ENCODE peak calls at places on chromosomes 16 and 17, in seven cellular contexts. H is substantia nigra; L is effector memory CD4-positive, alpha-beta T cell; A is heart right ventricle; Y is naive thymus-derived CD4-positive, alpha-beta T cell; J is GM23248; P is neural progenitor cell. U is an unnamed sample.

GRCh38 chr16:51524555-51525373 is 373.7 kb upstream of the SALL1 start:
- DNase-seq in J (peak), A (no peak), H (peak), Y (no peak), L (no peak), P (no peak), U (no peak)

GRCh38 chr16:4891886-4892216 is 44.6 kb downstream of the UBN1 start:
- DNase-seq in H (no peak), A (no peak), P (no peak), L (no peak), Y (no peak), J (peak), U (no peak)

GRCh38 chr16:52070341-52071057 is 476.4 kb downstream of the TOX3 start:
- DNase-seq in J (no peak), H (no peak), Y (no peak), A (no peak), L (no peak), P (no peak), U (no peak)

GRCh38 chr17:78899361-78900260 is 3.4 kb downstream of the CEP295NL start:
- DNase-seq in J (peak), H (peak), A (peak), Y (no peak), P (peak), L (no peak), U (no peak)

GRCh38 chr17:1653735-1654134 is 4.1 kb upstream of the RILP start:
- DNase-seq in Y (no peak), L (no peak), P (no peak), J (no peak), A (no peak), H (no peak), U (no peak)

GRCh38 chr17:79799174-79799537 is 2.3 kb upstream of the CBX8 start:
- DNase-seq in L (no peak), P (peak), Y (no peak), H (no peak), A (no peak), J (no peak), U (no peak)

GRCh38 chr16:14125030-14125681 is 54.0 kb downstream of the MRTFB start:
- DNase-seq in H (no peak), Y (no peak), J (no peak), A (no peak), L (no peak), P (peak), U (no peak)

GRCh38 chr16:1010815-1011214 is 29.2 kb downstream of the SOX8 start:
- DNase-seq in P (no peak), A (no peak), J (no peak), Y (no peak), H (no peak), L (no peak), U (no peak)

GRCh38 chr17:49703557-49704277 is 4.0 kb downstream of the SLC35B1 start:
- DNase-seq in P (peak), H (peak), A (no peak), J (peak), L (no peak), Y (peak), U (no peak)

GRCh38 chr16:58306327-58306726 is 11.5 kb upstream of the PRSS54 start:
- DNase-seq in A (no peak), J (peak), H (no peak), Y (peak), P (no peak), L (no peak), U (no peak)

GRCh38 chr16:9139965-9140364 is 48.5 kb downstream of the HAPSTR1 start:
- DNase-seq in Y (no peak), H (no peak), A (no peak), L (no peak), J (peak), P (peak), U (no peak)

GRCh38 chr16:47905771-47906170 is 250.0 kb downstream of the ABCC12 start:
- DNase-seq in H (no peak), L (no peak), J (peak), A (no peak), P (no peak), Y (no peak), U (no peak)

GRCh38 chr16:81654346-81654745 is 124.7 kb upstream of the PLCG2 start:
- DNase-seq in Y (no peak), P (no peak), A (no peak), L (no peak), J (peak), H (no peak), U (no peak)

GRCh38 chr16:67391424-67392300 is 1.6 kb downstream of the TPPP3 start:
- DNase-seq in A (peak), L (no peak), J (peak), P (no peak), Y (no peak), H (peak), U (peak)

GRCh38 chr16:67392301-67393059 is 818 bp downstream of the TPPP3 start:
- DNase-seq in L (no peak), H (no peak), A (no peak), J (no peak), Y (no peak), P (no peak), U (no peak)

GRCh38 chr16:67389911-67390815 is 3.1 kb downstream of the TPPP3 start:
- DNase-seq in L (no peak), P (no peak), Y (no peak), J (no peak), H (peak), A (peak), U (peak)

GRCh38 chr16:67388591-67388990 is 4.7 kb downstream of the TPPP3 start:
- DNase-seq in P (no peak), L (no peak), J (no peak), A (no peak), H (no peak), Y (no peak), U (no peak)

GRCh38 chr16:67390816-67391423 is 2.4 kb downstream of the TPPP3 start:
- DNase-seq in Y (no peak), P (no peak), L (no peak), A (no peak), J (no peak), H (no peak), U (peak)
- H3K27ac ChIP-seq in Y (no peak), P (no peak), L (no peak), A (no peak), J (no peak), H (peak), U (peak)

GRCh38 chr17:42422412-42422957 is 571 bp downstream of the CAVIN1 start:
- DNase-seq in L (no peak), H (no peak), J (peak), P (peak), Y (peak), A (peak), U (no peak)
- H3K27ac ChIP-seq in L (no peak), H (peak), J (peak), P (no peak), Y (no peak), A (peak), U (peak)

DNA sequence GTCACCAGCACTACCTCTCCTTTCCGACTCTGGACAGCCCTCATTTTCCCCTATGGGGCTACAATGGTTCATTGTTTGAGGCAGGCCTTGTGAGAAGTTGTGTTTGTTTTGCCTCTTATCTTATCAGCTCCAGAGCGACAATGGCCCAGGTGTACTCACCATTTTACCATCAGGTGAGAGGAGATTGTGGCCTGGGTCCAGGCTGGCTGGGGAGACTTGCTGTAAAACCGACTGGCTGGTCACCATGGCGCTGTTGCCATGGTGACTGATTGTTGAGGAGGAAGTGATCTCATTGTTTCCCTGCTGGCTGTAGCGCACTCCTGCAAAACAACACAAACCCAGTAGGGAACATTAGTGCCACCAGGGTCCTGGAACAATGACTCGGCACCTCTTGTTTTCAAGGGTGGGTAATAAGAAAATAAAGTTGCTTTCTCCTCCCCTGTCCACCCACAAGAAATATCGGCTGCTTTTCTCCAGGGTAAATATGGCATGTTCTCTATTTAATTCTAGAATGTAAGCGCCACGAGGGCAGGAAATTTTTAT is 34.4 kb downstream of the HNF1B start:
- DNase-seq in A (no peak), L (no peak), P (peak), J (peak), H (no peak), Y (no peak), U (no peak)
- H3K27ac ChIP-seq in A (no peak), L (no peak), P (no peak), J (no peak), H (no peak), Y (no peak), U (no peak)

GRCh38 chr16:68296291-68296690 is 14.5 kb downstream of the SLC7A6OS start:
- DNase-seq in H (no peak), J (no peak), P (no peak), L (no peak), A (peak), Y (no peak), U (no peak)
- H3K27ac ChIP-seq in H (no peak), J (no peak), P (no peak), L (no peak), A (peak), Y (peak), U (no peak)

DNA sequence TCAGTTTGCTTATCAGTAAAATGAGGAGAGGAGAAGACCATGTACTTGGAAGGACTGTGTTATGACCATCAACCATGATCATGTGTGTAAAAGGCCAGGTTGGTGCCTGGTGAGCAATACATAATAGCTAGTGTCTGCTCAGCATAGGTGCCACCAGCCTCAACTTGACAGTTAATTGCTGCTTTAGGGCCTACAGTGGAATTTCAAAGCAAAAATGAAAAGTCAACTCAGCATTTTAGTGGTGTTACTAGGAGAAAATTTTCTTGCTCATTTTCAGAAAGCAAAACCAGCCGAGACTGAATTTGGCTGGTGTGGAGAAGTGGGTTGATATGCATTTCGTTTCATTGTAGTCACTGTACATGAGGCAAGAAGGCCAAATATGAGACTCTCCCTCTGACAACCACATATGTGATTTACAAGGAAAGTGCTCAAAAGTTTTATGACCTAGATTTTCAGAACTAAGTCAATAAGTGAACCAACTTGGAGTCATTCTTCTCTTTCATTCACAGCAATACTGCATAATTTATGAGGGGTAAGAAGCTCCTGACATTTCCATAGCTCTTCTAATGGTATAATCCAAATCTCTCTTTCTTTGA is 53.9 kb downstream of the DUSP14 start:
- DNase-seq in L (no peak), A (no peak), Y (no peak), P (no peak), J (no peak), H (no peak), U (no peak)
- H3K27ac ChIP-seq in L (no peak), A (no peak), Y (no peak), P (no peak), J (no peak), H (no peak), U (no peak)

DNA sequence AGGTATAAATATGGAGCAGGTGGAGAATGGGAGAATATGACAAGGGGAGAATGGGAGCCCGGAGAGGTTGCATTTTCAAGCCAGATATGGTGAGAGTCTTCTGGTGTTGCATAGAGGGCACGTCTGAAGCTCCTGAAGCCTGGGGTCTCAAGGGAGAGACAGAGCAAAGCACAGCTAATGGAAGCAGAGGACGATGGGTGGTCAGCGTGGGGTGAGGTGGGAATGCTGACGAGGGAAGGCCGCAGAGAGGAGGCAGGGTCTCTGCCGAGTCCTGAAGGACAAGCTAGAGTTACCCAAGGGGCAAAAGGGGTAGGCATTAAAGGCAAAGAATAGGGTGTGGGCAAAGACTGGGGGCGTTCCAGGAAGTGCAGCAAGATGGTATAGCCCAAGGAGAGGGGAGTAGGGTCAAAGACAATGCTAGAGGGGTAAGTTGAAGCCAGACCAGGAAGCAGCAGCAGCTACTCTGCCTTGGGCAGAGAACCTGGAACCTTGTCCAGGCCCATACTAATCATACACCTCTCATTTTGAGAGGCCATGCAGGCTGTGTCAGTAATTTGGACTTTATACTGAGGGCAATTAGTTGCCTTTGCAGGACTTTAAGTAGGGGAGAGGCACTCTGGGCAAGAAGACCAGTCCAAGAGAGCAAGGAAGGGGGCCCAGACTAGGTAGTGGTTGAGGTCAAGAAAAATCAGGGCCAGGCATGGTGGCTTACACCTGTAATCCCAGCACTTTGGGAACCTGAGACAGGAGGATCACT is 2.7 kb downstream of the OTOP3 start:
- DNase-seq in A (no peak), Y (no peak), P (no peak), H (no peak), J (no peak), L (no peak), U (no peak)
- H3K27ac ChIP-seq in A (no peak), Y (no peak), P (no peak), H (no peak), J (no peak), L (no peak), U (no peak)

DNA sequence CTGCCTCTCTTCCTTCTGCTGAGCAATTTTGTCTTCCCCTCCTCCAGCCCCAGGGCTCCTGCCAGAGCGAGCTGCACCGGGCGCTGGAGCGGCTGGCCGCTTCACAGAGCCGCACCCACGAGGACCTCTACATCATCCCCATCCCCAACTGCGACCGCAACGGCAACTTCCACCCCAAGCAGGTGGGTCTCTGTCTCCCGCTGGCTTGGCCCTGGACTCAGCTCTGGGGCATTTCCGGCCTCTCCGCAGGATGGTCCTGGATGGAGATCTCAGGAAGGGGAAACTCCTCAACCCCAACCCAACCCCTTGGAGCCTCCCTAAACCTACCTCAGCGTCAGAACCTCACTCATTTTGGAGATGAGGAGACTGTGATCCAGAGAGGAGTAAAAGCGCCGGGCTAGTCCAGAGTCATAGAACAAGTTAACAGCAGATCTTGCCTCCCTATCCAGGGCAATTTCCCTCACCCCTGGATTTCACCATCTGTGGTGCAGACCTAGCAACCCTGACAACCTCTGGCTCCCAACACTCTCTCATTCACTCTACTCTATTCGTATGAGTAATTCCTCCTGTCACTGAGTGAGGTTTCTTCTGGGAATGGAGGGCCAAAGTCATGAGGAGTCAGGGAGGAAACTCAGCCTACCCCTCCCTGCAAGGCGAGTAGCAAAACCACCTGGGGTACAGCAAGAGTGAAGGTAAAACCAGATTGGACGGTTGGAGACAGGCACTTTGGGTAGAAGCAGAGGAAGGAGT is 10.8 kb downstream of the IGFBP4 start:
- DNase-seq in L (no peak), Y (no peak), P (no peak), H (no peak), A (no peak), J (peak), U (no peak)
- H3K27ac ChIP-seq in L (no peak), Y (no peak), P (no peak), H (no peak), A (peak), J (peak), U (no peak)

DNA sequence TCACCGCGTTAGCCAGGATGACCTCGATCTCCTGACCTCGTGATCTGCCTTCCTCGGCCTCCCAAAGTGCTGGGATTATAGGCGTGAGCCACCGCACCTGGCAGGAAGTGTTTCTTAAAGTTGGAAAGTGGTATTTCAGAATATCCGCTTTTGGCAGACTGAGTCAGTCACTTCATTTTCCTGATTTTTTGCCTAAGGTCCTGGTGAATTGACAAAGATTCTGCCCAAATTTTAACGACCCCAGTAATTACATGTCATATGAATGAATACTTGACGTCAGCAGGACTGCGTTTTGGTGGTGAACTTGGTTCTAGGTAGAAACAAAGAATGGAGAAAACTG is 4.5 kb upstream of the BRCA1 start:
- DNase-seq in H (no peak), A (no peak), L (no peak), P (no peak), J (no peak), Y (no peak), U (no peak)
- H3K27ac ChIP-seq in H (no peak), A (peak), L (no peak), P (no peak), J (no peak), Y (no peak), U (no peak)

GRCh38 chr16:53911506-53911905 is 207.6 kb downstream of the FTO start:
- DNase-seq in L (no peak), Y (peak), A (no peak), J (no peak), H (no peak), P (no peak), U (no peak)
- H3K27ac ChIP-seq in L (no peak), Y (no peak), A (peak), J (no peak), H (no peak), P (no peak), U (no peak)

U was measured in caudate nucleus.